ENCODE peak calls at places on chromosomes 12 and 14, in five cellular contexts. L is HCT116, D is K562, H is HepG2, K is GM12878. F is an unnamed sample.

GRCh38 chr12:57047981-57048380 is 1.9 kb downstream of the MYO1A start:
- DNase-seq in L (no peak), D (no peak), H (no peak), K (no peak), F (no peak)

GRCh38 chr12:75944097-75944904 is 87.3 kb downstream of the PHLDA1 start:
- DNase-seq in L (peak), D (peak), H (peak), K (peak), F (peak)

GRCh38 chr12:62250671-62251608 is 9.3 kb upstream of the USP15 start:
- DNase-seq in L (no peak), D (peak), H (no peak), K (peak), F (no peak)

GRCh38 chr14:67357583-67358354 is 1.8 kb downstream of the ATP6V1D start:
- DNase-seq in L (no peak), D (peak), H (no peak), K (no peak), F (no peak)

GRCh38 chr12:11513288-11513687 is 117.9 kb upstream of the PRB2 start:
- DNase-seq in L (peak), D (peak), H (peak), K (no peak), F (no peak)

GRCh38 chr14:43786066-43786762 is 720.9 kb downstream of the FSCB start:
- DNase-seq in L (no peak), D (no peak), H (no peak), K (no peak), F (no peak)

GRCh38 chr14:79299162-79299561 is 912.1 kb downstream of the DIO2 start:
- DNase-seq in L (no peak), D (no peak), H (peak), K (no peak), F (no peak)

GRCh38 chr12:96233941-96234461 is 39.8 kb downstream of the ELK3 start:
- DNase-seq in L (no peak), D (no peak), H (no peak), K (no peak), F (no peak)

GRCh38 chr14:58815046-58815701 is 177.4 kb downstream of the DACT1 start:
- DNase-seq in L (no peak), D (no peak), H (no peak), K (no peak), F (no peak)

GRCh38 chr12:108827941-108828340 is 29.4 kb downstream of the SSH1 start:
- DNase-seq in L (no peak), D (no peak), H (no peak), K (no peak), F (no peak)

GRCh38 chr14:57928732-57929131 is 62.8 kb upstream of the SLC35F4 start:
- DNase-seq in L (no peak), D (no peak), H (no peak), K (no peak), F (no peak)

GRCh38 chr14:81450100-81450531 is 50.0 kb upstream of the STON2 start:
- DNase-seq in L (no peak), D (no peak), H (no peak), K (no peak), F (peak)

GRCh38 chr12:47837190-47838171 is 17.8 kb upstream of the HDAC7 start:
- DNase-seq in L (peak), D (peak), H (peak), K (peak), F (peak)

GRCh38 chr12:12302976-12303375 is 36.1 kb upstream of the LRP6 start:
- DNase-seq in L (no peak), D (no peak), H (no peak), K (no peak), F (no peak)

GRCh38 chr14:77139540-77140342 is 1.9 kb downstream of the ZDHHC22 start:
- DNase-seq in L (peak), D (peak), H (peak), K (no peak), F (peak)

GRCh38 chr14:31921741-31922140 is 155.4 kb upstream of the ARHGAP5 start:
- DNase-seq in L (no peak), D (no peak), H (no peak), K (no peak), F (no peak)

GRCh38 chr12:89370411-89370810 is 18.1 kb upstream of the DUSP6 start:
- DNase-seq in L (no peak), D (no peak), H (no peak), K (no peak), F (no peak)

GRCh38 chr12:42296503-42297109 is 29.3 kb downstream of the ZCRB1 start:
- DNase-seq in L (no peak), D (peak), H (peak), K (no peak), F (peak)

GRCh38 chr12:47636908-47637780 is 68.7 kb downstream of the RPAP3 start:
- DNase-seq in L (peak), D (peak), H (peak), K (no peak), F (peak)

GRCh38 chr14:64769096-64770020 is 65.1 kb downstream of the PLEKHG3 start:
- DNase-seq in L (no peak), D (no peak), H (no peak), K (no peak), F (no peak)

GRCh38 chr12:110104188-110104969 is 19.8 kb upstream of the IFT81 start:
- DNase-seq in L (no peak), D (no peak), H (peak), K (no peak), F (no peak)

GRCh38 chr14:76257842-76258397 is 106.2 kb downstream of the GPATCH2L start:
- DNase-seq in L (no peak), D (peak), H (no peak), K (no peak), F (no peak)

GRCh38 chr12:124914392-124915248 is at the start of gene UBC:
- DNase-seq in L (peak), D (peak), H (peak), K (no peak), F (peak)

GRCh38 chr12:47935196-47935595 is 28.2 kb upstream of the TMEM106C start:
- DNase-seq in L (no peak), D (no peak), H (peak), K (no peak), F (no peak)

GRCh38 chr12:122336015-122336946 is 70.0 kb upstream of the VPS33A start:
- DNase-seq in L (peak), D (peak), H (peak), K (no peak), F (no peak)

GRCh38 chr12:100251917-100252316 is 15.0 kb downstream of the DEPDC4 start:
- DNase-seq in L (no peak), D (no peak), H (peak), K (no peak), F (no peak)

GRCh38 chr14:36583242-36584166 is 1.1 kb upstream of the NKX2-8 start:
- DNase-seq in L (no peak), D (no peak), H (no peak), K (no peak), F (peak)

GRCh38 chr12:1908758-1909157 is 9.7 kb downstream of the CACNA2D4 start:
- DNase-seq in L (no peak), D (no peak), H (no peak), K (no peak), F (no peak)

GRCh38 chr14:69432364-69432763 is 33.9 kb downstream of the SLC39A9 start:
- DNase-seq in L (no peak), D (no peak), H (no peak), K (no peak), F (no peak)

GRCh38 chr12:101813117-101813516 is 17.6 kb downstream of the GNPTAB start:
- DNase-seq in L (no peak), D (no peak), H (no peak), K (no peak), F (no peak)

DNA sequence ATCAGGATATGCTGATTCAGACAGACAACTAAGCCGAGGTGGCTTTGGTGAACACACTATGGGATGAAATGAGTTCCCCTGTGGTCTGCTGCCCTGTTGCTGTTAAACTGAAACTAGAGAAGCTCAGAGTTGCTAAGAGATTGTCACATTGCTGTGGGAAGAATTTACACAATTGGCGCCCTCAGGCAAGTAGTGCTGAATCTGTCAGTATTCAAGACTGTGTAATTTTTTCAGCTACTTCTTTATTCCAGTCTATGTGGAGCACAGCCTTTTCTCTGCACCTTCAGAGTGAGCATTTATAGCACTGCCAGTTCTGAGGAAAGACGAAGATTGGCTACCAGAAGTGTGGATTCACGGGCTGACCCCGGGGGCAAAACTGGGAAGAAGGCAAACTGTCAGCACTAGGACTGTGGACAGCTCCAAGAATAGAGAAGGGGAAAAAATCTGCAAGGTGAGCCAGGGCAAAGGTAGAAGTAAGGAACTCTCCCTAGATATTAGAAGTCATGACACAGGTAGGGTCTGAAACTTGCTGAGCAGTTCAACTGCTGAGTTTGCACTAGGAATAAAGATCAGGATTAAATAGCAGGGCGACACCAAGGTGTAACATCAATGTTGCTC is 218.8 kb upstream of the TMPO start:
- DNase-seq in L (no peak), D (no peak), H (no peak), K (no peak), F (peak)
- TF ChIP-seq SRF in L (no peak), D (no peak), H (no peak), K (no peak), F (no peak)

DNA sequence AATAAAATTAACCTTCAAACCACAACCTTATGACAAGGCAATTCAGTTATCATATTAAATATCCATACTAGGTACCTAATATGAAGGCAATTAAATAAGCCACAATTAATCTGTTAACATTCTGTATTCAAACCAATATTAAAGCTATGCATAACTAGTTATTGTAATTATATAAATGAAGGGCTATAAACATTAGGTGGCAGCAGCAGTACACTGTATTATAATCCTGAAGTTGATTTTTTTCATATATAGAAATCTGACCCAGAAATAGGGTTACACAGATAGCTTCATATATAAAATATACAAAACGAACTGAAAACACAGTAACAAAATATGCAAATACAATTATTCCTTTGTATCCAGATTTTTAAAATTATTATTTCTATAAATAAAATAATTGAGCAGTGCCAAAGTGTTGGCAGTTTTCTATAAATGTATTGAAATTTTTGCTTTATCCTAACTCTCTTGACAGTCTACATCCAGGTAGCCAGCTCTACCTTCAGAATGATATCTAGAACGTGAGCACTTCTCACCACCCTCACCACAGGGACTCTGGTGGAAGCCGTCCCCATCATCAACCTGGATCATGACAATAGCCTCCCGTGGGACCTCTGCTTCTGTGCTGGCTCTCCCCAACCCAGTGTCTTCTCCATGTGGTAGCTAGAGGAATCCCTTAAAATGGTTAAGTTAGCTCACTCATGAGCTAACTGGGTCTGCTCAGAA is 136.2 kb downstream of the MED13L start:
- DNase-seq in L (no peak), D (no peak), H (no peak), K (no peak), F (no peak)
- TF ChIP-seq SRF in L (no peak), D (no peak), H (no peak), K (no peak), F (no peak)

GRCh38 chr14:52044791-52045522 is 23.9 kb downstream of the NID2 start:
- DNase-seq in L (no peak), D (no peak), H (no peak), K (no peak), F (no peak)
- TF ChIP-seq SRF in L (no peak), D (no peak), H (no peak), K (no peak), F (no peak)

DNA sequence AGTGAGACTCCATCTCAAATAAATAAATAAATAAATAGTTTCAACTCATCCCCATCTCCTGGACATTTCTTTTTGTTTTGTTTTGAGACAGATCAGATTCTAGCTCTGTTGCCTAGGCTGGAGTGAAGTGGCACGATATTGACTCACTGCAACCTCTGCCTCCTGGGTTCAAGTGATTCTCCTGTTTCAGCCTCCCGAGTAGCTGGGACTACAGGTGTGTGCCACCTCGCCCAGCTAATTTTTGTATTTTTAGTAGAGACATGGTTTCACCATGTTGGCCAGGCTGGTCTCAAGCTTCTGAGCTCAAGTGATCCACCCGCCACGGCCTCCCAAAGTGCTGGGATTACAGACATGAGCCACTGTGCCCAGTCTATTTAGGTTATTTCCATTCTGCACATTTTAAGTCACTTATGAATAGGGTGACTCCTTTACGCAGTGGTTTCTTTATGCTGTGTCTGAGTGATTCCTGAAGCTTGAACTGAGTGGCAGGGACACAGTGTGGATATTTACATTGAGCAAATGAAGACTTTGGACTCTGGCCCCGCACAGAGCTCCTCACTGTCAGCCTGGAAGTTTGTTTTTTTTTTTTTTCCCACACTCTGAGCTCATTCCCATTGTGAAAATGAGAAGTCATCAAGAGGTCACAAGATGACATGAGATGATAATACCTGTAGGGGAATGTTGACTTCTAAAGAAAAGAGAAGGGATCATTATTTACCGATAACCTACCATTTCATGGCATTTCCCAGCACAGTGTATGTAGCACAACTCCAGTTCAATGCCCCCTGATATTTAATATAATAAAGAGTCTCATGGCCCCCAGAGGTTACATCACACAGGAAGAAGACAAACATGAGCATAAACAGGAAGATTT is 72.6 kb downstream of the TBX3 start:
- DNase-seq in L (no peak), D (no peak), H (peak), K (no peak), F (no peak)
- TF ChIP-seq SRF in L (no peak), D (no peak), H (no peak), K (no peak), F (no peak)

DNA sequence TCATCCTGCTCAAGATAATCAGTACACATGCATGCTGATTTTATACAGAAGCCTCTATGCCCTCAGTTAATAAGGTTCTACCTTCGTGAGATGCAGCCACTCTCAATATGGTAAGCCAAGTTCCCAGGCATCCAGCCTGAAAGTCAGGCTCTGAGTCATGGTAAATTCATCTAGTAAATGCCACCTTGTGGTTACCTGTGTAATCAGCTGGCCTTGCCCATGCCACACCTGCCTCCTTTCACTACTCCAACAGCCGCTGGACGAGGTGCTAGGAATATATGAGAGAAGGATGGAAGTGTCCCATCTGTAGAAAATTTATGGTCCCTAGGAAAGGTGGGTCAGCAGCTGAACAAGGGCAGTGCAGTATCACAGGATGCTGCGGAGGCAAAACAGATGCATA is 207.3 kb downstream of the SSPN start:
- DNase-seq in L (peak), D (no peak), H (peak), K (no peak), F (peak)
- TF ChIP-seq SRF in L (no peak), D (no peak), H (no peak), K (no peak), F (no peak)

GRCh38 chr12:92144631-92145480 is 790 bp downstream of the BTG1 start:
- DNase-seq in L (no peak), D (peak), H (peak), K (no peak), F (no peak)
- TF ChIP-seq SRF in L (no peak), D (no peak), H (no peak), K (no peak), F (no peak)

GRCh38 chr12:131757111-131757510 is 46.2 kb downstream of the SFSWAP start:
- DNase-seq in L (no peak), D (no peak), H (no peak), K (no peak), F (no peak)

GRCh38 chr12:131753757-131754156 is 42.9 kb downstream of the SFSWAP start:
- DNase-seq in L (no peak), D (no peak), H (no peak), K (no peak), F (no peak)

GRCh38 chr12:131756441-131756840 is 45.6 kb downstream of the SFSWAP start:
- DNase-seq in L (no peak), D (no peak), H (no peak), K (no peak), F (no peak)

GRCh38 chr12:131754184-131754583 is 43.3 kb downstream of the SFSWAP start:
- DNase-seq in L (no peak), D (no peak), H (no peak), K (no peak), F (no peak)

GRCh38 chr12:131755305-131756113 is 44.6 kb downstream of the SFSWAP start:
- DNase-seq in L (peak), D (peak), H (peak), K (no peak), F (no peak)
- TF ChIP-seq SRF in L (no peak), D (no peak), H (no peak), K (no peak), F (no peak)

GRCh38 chr12:30843211-30843610 is 83.3 kb upstream of the TSPAN11 start:
- DNase-seq in L (no peak), D (no peak), H (no peak), K (no peak), F (no peak)

GRCh38 chr12:30846776-30847175 is 79.8 kb upstream of the TSPAN11 start:
- DNase-seq in L (no peak), D (no peak), H (no peak), K (no peak), F (no peak)

GRCh38 chr12:30850684-30851083 is 75.9 kb upstream of the TSPAN11 start:
- DNase-seq in L (no peak), D (no peak), H (no peak), K (no peak), F (no peak)

DNA sequence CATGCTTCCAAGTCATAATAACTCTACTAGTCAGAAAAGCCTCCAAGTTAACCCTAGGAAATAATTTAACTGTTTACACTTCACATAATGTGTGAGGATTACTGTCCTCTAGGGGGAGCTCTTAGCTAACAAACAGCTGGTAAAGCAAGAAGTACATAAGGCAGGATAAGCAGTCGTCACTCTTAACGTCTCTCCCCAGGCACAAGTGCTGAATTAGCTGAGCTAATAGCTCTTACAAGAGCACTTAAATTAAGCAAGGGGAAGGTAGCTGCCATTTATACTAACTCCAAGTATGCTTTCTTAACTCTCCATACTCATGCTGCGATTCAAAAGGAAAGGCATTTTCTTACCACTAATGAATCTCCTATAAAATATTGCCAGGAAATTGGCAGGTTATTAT is 79.3 kb upstream of the TSPAN11 start:
- DNase-seq in L (peak), D (no peak), H (peak), K (peak), F (no peak)
- TF ChIP-seq SRF in L (no peak), D (no peak), H (no peak), K (no peak), F (no peak)

GRCh38 chr12:22924391-22924790 is 299.4 kb downstream of the ETNK1 start:
- DNase-seq in L (no peak), D (no peak), H (no peak), K (no peak), F (no peak)

GRCh38 chr12:22923768-22924167 is 298.8 kb downstream of the ETNK1 start:
- DNase-seq in L (no peak), D (no peak), H (no peak), K (no peak), F (no peak)

GRCh38 chr12:22916241-22916640 is 291.3 kb downstream of the ETNK1 start:
- DNase-seq in L (no peak), D (no peak), H (no peak), K (no peak), F (no peak)

GRCh38 chr12:22925593-22925992 is 300.6 kb downstream of the ETNK1 start:
- DNase-seq in L (no peak), D (no peak), H (no peak), K (no peak), F (no peak)

DNA sequence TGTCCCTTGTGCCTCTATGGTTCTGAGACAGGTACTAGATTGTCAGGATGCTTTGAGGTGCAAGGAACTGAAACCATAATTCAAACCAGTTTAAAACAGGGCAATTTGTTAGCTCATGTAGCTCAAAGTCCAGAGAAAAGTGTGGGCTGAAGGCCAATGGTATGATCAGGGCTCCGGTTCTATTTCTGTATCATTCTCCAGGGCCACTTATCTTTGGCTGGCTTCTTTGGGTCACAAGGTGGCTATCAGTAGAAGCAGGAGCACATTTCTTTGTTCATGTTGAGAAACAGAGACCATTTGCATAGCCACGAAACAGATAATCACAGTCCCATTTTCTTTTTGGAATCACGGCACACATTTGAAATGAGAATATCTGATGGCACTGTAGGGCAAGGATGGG is 294.9 kb downstream of the ETNK1 start:
- DNase-seq in L (no peak), D (no peak), H (no peak), K (no peak), F (no peak)
- TF ChIP-seq SRF in L (no peak), D (no peak), H (no peak), K (no peak), F (no peak)

GRCh38 chr12:7017870-7018349 is 366 bp downstream of the LPCAT3 start:
- DNase-seq in L (no peak), D (peak), H (no peak), K (no peak), F (no peak)
- TF ChIP-seq SRF in L (no peak), D (no peak), H (no peak), K (no peak), F (no peak)

F was measured in H1.